ENCODE peak calls at places on chromosome 1, in five cellular contexts. D, X, C, A and N are unnamed samples.

GRCh38 chr1:199122532-199123311 is 483.9 kb downstream of the PTPRC start:
- DNase-seq in C (no peak), D (no peak), A (no peak), X (peak; percentile 31), N (no peak)

GRCh38 chr1:15618685-15619525 is 1.6 kb downstream of the DDI2 start:
- DNase-seq in X (peak; percentile 74), A (peak; percentile 52), D (no peak), C (no peak), N (no peak)

GRCh38 chr1:2330511-2331199 is 60.7 kb downstream of the MORN1 start:
- DNase-seq in X (peak; percentile 87), C (no peak), D (peak; percentile 79), A (no peak), N (no peak)

GRCh38 chr1:175742790-175743459 is 470 bp downstream of the TNR start:
- DNase-seq in A (peak; percentile 51), C (no peak), D (peak; percentile 42), X (peak; percentile 61), N (no peak)

GRCh38 chr1:245025525-245025924 is 129.3 kb upstream of the KIF26B start:
- DNase-seq in D (no peak), A (no peak), X (no peak), C (no peak), N (no peak)

GRCh38 chr1:117180571-117180970 is 30.2 kb downstream of the VTCN1 start:
- DNase-seq in A (no peak), X (no peak), D (no peak), C (no peak), N (no peak)

GRCh38 chr1:21653744-21654100 is 15.4 kb downstream of the RAP1GAP start:
- DNase-seq in C (no peak), X (no peak), D (no peak), A (no peak), N (no peak)

GRCh38 chr1:154326546-154327465 is 1.5 kb downstream of the ATP8B2 start:
- DNase-seq in D (no peak), A (peak; percentile 19), X (peak; percentile 86), C (no peak), N (no peak)

GRCh38 chr1:159924025-159924790 is 1.1 kb downstream of the TAGLN2 start:
- DNase-seq in A (peak; percentile 89), X (peak; percentile 96), D (peak; percentile 66), C (peak; percentile 79), N (peak; percentile 83)

GRCh38 chr1:167634435-167634834 is 4.4 kb downstream of the RCSD1 start:
- DNase-seq in X (no peak), C (no peak), A (no peak), D (no peak), N (no peak)

GRCh38 chr1:39574646-39575045 is 1.9 kb downstream of the PABPC4 start:
- DNase-seq in A (peak; percentile 17), C (no peak), X (peak; percentile 20), D (no peak), N (no peak)

GRCh38 chr1:228141871-228142615 is 2.0 kb downstream of the GUK1 start:
- DNase-seq in D (no peak), X (no peak), C (peak; percentile 8), A (no peak), N (no peak)

GRCh38 chr1:223712856-223713494 is 636 bp downstream of the CAPN2 start:
- DNase-seq in A (peak; percentile 47), X (no peak), D (peak; percentile 58), C (no peak), N (peak; percentile 34)

GRCh38 chr1:156795787-156796186 is 20.9 kb downstream of the SH2D2A start:
- DNase-seq in X (no peak), C (no peak), A (no peak), D (no peak), N (no peak)

DNA sequence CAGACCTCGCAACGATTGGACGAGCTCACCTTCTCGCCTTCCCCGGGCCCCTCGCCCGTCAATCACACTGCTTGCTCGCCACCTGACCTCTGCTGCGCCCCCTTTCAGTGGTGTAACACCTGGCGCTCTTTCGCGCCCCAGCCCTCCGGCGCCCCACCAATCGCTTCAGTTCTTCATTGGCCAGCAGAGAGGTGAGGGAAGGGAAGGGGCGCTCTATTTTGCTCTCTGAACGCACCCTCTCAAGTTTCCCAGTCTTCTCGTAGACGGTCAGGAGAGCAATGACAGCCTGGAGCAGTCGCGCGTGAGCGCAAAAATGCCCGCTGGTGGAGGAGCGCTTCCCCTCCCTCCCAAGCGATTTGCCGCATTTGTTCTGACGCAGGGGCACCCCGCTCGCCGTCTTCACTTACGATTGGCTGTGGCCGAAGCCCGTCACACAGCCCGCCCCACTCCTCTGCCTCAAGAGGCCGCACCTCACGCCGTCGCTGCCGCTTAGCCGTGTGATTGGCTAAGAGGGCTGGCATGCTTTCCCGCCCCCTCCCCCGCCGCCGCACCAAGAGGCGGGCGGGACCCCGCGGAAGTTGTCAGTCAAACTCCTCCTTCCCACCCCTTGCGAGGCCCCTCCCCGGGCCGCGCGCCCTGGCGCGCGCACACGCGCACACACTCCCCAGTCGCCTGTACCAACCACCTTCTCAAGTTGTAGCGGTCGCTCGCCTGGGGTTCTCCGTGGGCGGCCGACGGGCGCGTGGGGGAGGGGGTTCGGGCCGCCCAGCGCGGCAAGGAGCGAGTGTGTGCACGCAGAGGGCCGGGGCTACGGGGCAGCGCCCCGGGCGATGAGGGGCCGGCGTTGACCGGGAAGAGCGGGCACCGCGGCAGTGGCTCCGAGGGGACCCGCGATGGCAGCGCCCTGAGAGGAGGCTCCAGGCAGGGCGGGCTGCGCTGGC is at the start of gene PPP2R5A:
- DNase-seq in D (peak; percentile 96), C (peak; percentile 100), X (peak; percentile 100), A (peak; percentile 100), N (peak; percentile 97)
- TF ChIP-seq CTCF in D (no peak), C (peak; percentile 47), X (peak; percentile 3), A (no peak), N (peak; percentile 39)

GRCh38 chr1:30106125-30106524 is 617.3 kb downstream of the MATN1 start:
- DNase-seq in D (peak; percentile 68), X (peak; percentile 37), C (no peak), A (peak; percentile 41), N (no peak)
- TF ChIP-seq CTCF in D (peak; percentile 52), X (peak; percentile 21), C (peak; percentile 66), A (peak; percentile 24), N (peak; percentile 40)

DNA sequence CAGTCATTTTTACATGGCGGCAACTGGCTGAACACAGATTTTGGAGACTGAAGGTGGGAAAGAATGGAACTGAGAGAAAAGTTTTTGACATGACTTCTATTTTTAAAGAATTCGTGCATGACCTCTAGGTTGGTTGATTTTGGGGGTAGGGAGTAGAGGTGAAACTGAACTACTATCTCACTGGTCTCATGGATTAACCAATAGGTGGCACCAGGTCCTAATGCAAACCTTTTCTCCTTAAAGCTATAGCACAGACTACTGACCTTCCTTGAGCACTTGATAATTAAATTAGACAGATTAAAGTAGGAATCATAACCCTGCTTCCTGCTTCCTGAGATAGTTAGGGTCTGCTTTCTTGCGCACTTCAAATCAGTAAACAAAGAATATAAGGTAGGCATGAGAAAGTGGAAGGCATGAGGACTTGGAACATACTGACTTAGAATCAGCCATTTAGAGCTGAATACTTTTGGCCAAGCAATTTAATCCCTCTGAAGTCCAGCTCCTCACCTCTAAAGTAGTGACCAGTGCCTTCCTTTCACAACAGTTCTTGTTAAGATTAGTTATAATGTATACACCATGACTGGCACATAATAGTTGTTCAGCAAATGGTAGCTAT is 206.0 kb downstream of the CENPF start:
- DNase-seq in D (no peak), X (peak; percentile 61), C (no peak), A (peak; percentile 11), N (no peak)
- TF ChIP-seq CTCF in D (no peak), X (peak; percentile 47), C (peak; percentile 25), A (no peak), N (no peak)

GRCh38 chr1:36553591-36554417 is 71.1 kb upstream of the CSF3R start:
- DNase-seq in D (peak; percentile 81), C (peak; percentile 29), X (peak; percentile 55), A (peak; percentile 73), N (peak; percentile 76)
- TF ChIP-seq CTCF in D (peak; percentile 76), C (peak; percentile 79), X (peak; percentile 73), A (peak; percentile 73), N (peak; percentile 60)

GRCh38 chr1:19410393-19410792 is 74.9 kb downstream of the CAPZB start:
- DNase-seq in D (no peak), X (no peak), C (no peak), A (no peak), N (no peak)
- TF ChIP-seq CTCF in D (no peak), X (no peak), C (no peak), A (no peak), N (no peak)

GRCh38 chr1:226408285-226409184 is 642 bp upstream of the PARP1 start:
- DNase-seq in X (no peak), A (no peak), D (no peak), C (peak; percentile 27), N (no peak)
- TF ChIP-seq CTCF in X (no peak), A (no peak), D (no peak), C (no peak), N (no peak)

GRCh38 chr1:54274448-54274847 is 74.5 kb downstream of the MRPL37 start:
- DNase-seq in X (no peak), C (no peak), A (no peak), D (no peak), N (no peak)
- TF ChIP-seq CTCF in X (no peak), C (no peak), A (no peak), D (no peak), N (no peak)

GRCh38 chr1:52553372-52554266 is 727 bp upstream of the TUT4 start:
- DNase-seq in D (peak; percentile 84), C (peak; percentile 91), A (peak; percentile 91), X (peak; percentile 91), N (peak; percentile 92)
- TF ChIP-seq CTCF in D (no peak), C (no peak), A (no peak), X (no peak), N (no peak)

GRCh38 chr1:90434460-90434859 is 282.6 kb downstream of the BARHL2 start:
- DNase-seq in C (no peak), X (peak; percentile 1), D (no peak), A (peak; percentile 17), N (no peak)
- TF ChIP-seq CTCF in C (peak; percentile 19), X (no peak), D (no peak), A (peak; percentile 19), N (no peak)

GRCh38 chr1:202938287-202938925 is 11.4 kb upstream of the KLHL12 start:
- DNase-seq in C (no peak), X (no peak), A (peak; percentile 12), D (no peak), N (no peak)
- TF ChIP-seq CTCF in C (no peak), X (no peak), A (no peak), D (no peak), N (no peak)